ENCODE peak calls at places on chromosomes 16 and 17, in four cellular contexts. U, E, O and V are unnamed samples.

GRCh38 chr16:78092755-78093154 is 6.7 kb upstream of the WWOX start:
- DNase-seq in U (no peak), E (no peak), O (no peak), V (no peak)

GRCh38 chr16:53320992-53321391 is 113.3 kb upstream of the RBL2 start:
- DNase-seq in U (no peak), E (no peak), O (no peak), V (no peak)

GRCh38 chr16:66660422-66661209 is 35.9 kb downstream of the CMTM4 start:
- DNase-seq in U (no peak), E (peak; percentile 66), O (no peak), V (peak; percentile 85)

GRCh38 chr16:57684626-57685358 is 9.8 kb upstream of the DRC7 start:
- DNase-seq in U (no peak), E (no peak), O (no peak), V (no peak)

GRCh38 chr16:25045696-25046381 is 30.7 kb upstream of the ARHGAP17 start:
- DNase-seq in U (no peak), E (peak; percentile 28), O (no peak), V (no peak)

GRCh38 chr17:50642071-50642721 is 7.5 kb downstream of the ABCC3 start:
- DNase-seq in U (no peak), E (no peak), O (no peak), V (no peak)

GRCh38 chr17:35586569-35587073 is 501 bp upstream of the AP2B1 start:
- DNase-seq in U (no peak), E (peak; percentile 3), O (no peak), V (no peak)

GRCh38 chr16:67750466-67750865 is 31.4 kb upstream of the GFOD2 start:
- DNase-seq in U (no peak), E (no peak), O (no peak), V (no peak)

GRCh38 chr16:49179714-49180330 is 101.8 kb downstream of the CBLN1 start:
- DNase-seq in U (no peak), E (no peak), O (no peak), V (no peak)

GRCh38 chr17:29146369-29146972 is 33.7 kb downstream of the MYO18A start:
- DNase-seq in U (no peak), E (no peak), O (no peak), V (no peak)

GRCh38 chr16:62927122-62927521 is 890.9 kb upstream of the CDH8 start:
- DNase-seq in U (no peak), E (no peak), O (no peak), V (no peak)

GRCh38 chr17:52233632-52234031 is 75.1 kb upstream of the CA10 start:
- DNase-seq in U (no peak), E (no peak), O (no peak), V (no peak)

GRCh38 chr17:11284811-11285210 is 43.8 kb downstream of the SHISA6 start:
- DNase-seq in U (no peak), E (no peak), O (no peak), V (no peak)

GRCh38 chr16:85987750-85988078 is 88.8 kb downstream of the IRF8 start:
- DNase-seq in U (no peak), E (no peak), O (no peak), V (no peak)

GRCh38 chr17:20172378-20172775 is 163.2 kb downstream of the SPECC1 start:
- DNase-seq in U (no peak), E (no peak), O (no peak), V (no peak)

GRCh38 chr16:12027091-12027490 is 50.6 kb downstream of the SNX29 start:
- DNase-seq in U (no peak), E (no peak), O (no peak), V (no peak)

GRCh38 chr16:31301708-31302400 is 42.1 kb downstream of the ITGAM start:
- DNase-seq in U (no peak), E (no peak), O (no peak), V (no peak)

GRCh38 chr17:47188266-47188665 is 829 bp downstream of the CDC27 start:
- DNase-seq in U (no peak), E (peak; percentile 68), O (no peak), V (no peak)

GRCh38 chr16:9053006-9053601 is 38.3 kb upstream of the HAPSTR1 start:
- DNase-seq in U (no peak), E (no peak), O (no peak), V (no peak)

GRCh38 chr16:73298562-73298961 is 250.6 kb upstream of the ZFHX3 start:
- DNase-seq in U (no peak), E (peak; percentile 61), O (no peak), V (peak; percentile 14)

GRCh38 chr16:50742521-50743150 is 750 bp downstream of the CYLD start:
- DNase-seq in U (peak; percentile 89), E (peak; percentile 16), O (no peak), V (no peak)

GRCh38 chr17:77264617-77265230 is 124.0 kb downstream of the SEC14L1 start:
- DNase-seq in U (no peak), E (no peak), O (no peak), V (no peak)

GRCh38 chr17:43356999-43357398 is 41.8 kb upstream of the ARL4D start:
- DNase-seq in U (no peak), E (peak; percentile 67), O (no peak), V (peak; percentile 84)

GRCh38 chr16:48659940-48660339 is 50.0 kb upstream of the N4BP1 start:
- DNase-seq in U (no peak), E (no peak), O (no peak), V (no peak)

GRCh38 chr17:56319531-56319930 is 166.3 kb downstream of the ANKFN1 start:
- DNase-seq in U (no peak), E (peak; percentile 55), O (no peak), V (peak; percentile 7)

DNA sequence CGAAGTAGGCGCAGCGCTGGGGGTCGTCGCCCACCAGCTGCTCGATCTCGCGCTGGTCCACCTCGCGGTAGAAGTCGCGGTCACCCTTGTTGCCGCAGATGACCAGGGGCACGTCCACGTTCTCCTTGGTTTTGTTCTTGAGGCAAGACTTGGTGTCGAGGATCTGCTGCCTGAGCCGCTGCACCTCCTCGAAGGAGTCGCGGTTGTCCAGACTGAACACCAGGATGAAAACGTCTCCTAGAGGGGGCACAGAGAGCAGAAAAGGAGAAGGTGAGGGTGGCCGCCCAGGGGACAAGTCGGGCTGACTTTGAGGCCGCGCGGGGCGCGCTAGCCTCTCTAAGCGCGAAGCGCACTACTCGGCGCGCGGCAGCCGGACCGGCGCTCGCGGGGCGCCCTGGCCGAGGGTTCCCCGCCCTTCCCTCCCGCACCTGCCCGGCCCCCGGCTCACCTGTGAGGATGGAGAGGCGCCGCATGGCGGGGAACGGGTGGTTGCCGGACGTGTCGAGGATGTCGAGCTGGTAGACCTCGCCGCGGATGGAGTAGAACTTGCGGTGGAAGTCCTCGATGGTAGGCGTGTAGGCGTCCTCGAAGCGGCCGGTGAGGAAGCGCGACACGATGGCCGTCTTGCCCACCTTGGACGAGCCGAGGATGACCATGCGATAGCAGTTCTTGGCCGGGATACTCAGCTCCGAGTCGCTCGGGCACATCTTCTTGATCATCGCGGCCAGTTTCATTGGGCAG is 577 bp downstream of the RASD1 start:
- DNase-seq in U (no peak), E (no peak), O (no peak), V (no peak)
- H3K36me3 ChIP-seq in U (peaks cover 21% of the 10 kb centered on the region), E (peaks cover 30% of the 10 kb centered on the region), O (peaks cover 19% of the 10 kb centered on the region), V (peaks cover 1% of the 10 kb centered on the region)

GRCh38 chr16:19499481-19499880 is 22.4 kb downstream of the GDE1 start:
- DNase-seq in U (no peak), E (no peak), O (no peak), V (no peak)

GRCh38 chr16:19503461-19504075 is 18.3 kb downstream of the GDE1 start:
- DNase-seq in U (peak; percentile 29), E (no peak), O (no peak), V (no peak)

GRCh38 chr16:19499006-19499405 is 22.9 kb downstream of the GDE1 start:
- DNase-seq in U (no peak), E (no peak), O (no peak), V (no peak)

GRCh38 chr16:19505600-19506303 is 16.1 kb downstream of the GDE1 start:
- DNase-seq in U (peak; percentile 37), E (no peak), O (no peak), V (no peak)

GRCh38 chr16:19502395-19503131 is 19.3 kb downstream of the GDE1 start:
- DNase-seq in U (peak; percentile 92), E (peak; percentile 37), O (no peak), V (no peak)
- H3K36me3 ChIP-seq in U (peaks cover 95% of the 10 kb centered on the region), E (peaks cover 40% of the 10 kb centered on the region), O (peaks cover 61% of the 10 kb centered on the region), V (no peaks in the 10 kb centered on the region)

GRCh38 chr16:2767140-2767731 is 9.8 kb downstream of the ELOB start:
- DNase-seq in U (no peak), E (no peak), O (no peak), V (no peak)

GRCh38 chr16:2765462-2766404 is 11.3 kb downstream of the ELOB start:
- DNase-seq in U (no peak), E (no peak), O (no peak), V (no peak)

GRCh38 chr16:2764718-2765117 is 12.3 kb downstream of the SRRM2 start:
- DNase-seq in U (no peak), E (no peak), O (no peak), V (no peak)

GRCh38 chr16:2767891-2768290 is 9.2 kb downstream of the ELOB start:
- DNase-seq in U (no peak), E (no peak), O (no peak), V (no peak)

GRCh38 chr16:2766430-2767139 is 10.5 kb downstream of the ELOB start:
- DNase-seq in U (no peak), E (no peak), O (no peak), V (no peak)
- H3K36me3 ChIP-seq in U (peaks cover 100% of the 10 kb centered on the region), E (peaks cover 98% of the 10 kb centered on the region), O (peaks cover 100% of the 10 kb centered on the region), V (peaks cover 7% of the 10 kb centered on the region)

DNA sequence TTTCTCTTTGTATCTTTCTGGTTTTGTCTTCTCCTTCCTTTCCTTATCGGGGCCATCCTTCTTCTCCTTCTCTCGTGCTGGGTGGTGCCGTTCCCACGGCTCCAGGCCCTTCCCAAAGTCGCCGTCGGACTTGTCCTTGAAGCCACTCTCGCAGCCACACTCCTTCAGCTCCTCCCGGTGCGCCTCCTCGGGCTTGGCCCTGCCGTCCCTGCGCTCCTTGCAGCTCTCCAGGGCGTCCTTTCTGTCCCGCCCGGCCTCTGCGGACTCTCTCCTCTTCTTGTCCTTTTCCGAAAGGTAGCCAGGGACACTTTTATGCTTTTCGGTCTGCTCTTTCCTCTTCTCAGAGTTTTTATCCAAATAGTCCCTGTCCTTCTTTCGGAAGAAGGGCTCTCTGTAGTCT is 65.9 kb downstream of the ZNF778 start:
- DNase-seq in U (no peak), E (no peak), O (no peak), V (no peak)
- H3K36me3 ChIP-seq in U (peaks cover 96% of the 10 kb centered on the region), E (peaks cover 94% of the 10 kb centered on the region), O (peaks cover 89% of the 10 kb centered on the region), V (peaks cover 4% of the 10 kb centered on the region)

GRCh38 chr16:74872302-74872701 is 97.7 kb upstream of the FA2H start:
- DNase-seq in U (no peak), E (no peak), O (no peak), V (no peak)

GRCh38 chr16:74874123-74874522 is 99.5 kb upstream of the FA2H start:
- DNase-seq in U (no peak), E (no peak), O (no peak), V (no peak)

GRCh38 chr16:74874912-74875311 is 100.3 kb upstream of the FA2H start:
- DNase-seq in U (no peak), E (no peak), O (no peak), V (no peak)

GRCh38 chr16:74877706-74878105 is 103.1 kb upstream of the FA2H start:
- DNase-seq in U (no peak), E (no peak), O (no peak), V (no peak)
- H3K36me3 ChIP-seq in U (peaks cover 63% of the 10 kb centered on the region), E (peaks cover 11% of the 10 kb centered on the region), O (peaks cover 61% of the 10 kb centered on the region), V (no peaks in the 10 kb centered on the region)

GRCh38 chr17:81568416-81568815 is 16.3 kb upstream of the FAAP100 start:
- DNase-seq in U (no peak), E (no peak), O (no peak), V (no peak)
- H3K36me3 ChIP-seq in U (peaks cover 89% of the 10 kb centered on the region), E (peaks cover 91% of the 10 kb centered on the region), O (peaks cover 52% of the 10 kb centered on the region), V (peaks cover 4% of the 10 kb centered on the region)